ENCODE peak calls at places on chromosome 5, in seven cellular contexts. One of them, this sample, is unnamed.

GRCh38 chr5:115170128-115170923 is 618 bp upstream of the TRIM36 start:
- DNase-seq in IMR-90: peak; percentile 1
- DNase-seq in adrenal gland: no peak
- DNase-seq in uterus: no peak
- DNase-seq in HCT116: no peak
- DNase-seq in A549: peak; percentile 28
- DNase-seq in transverse colon: no peak
- DNase-seq in this sample: no peak

GRCh38 chr5:119840175-119840574 is 210.8 kb downstream of the FAM170A start:
- DNase-seq in IMR-90: no peak
- DNase-seq in adrenal gland: no peak
- DNase-seq in uterus: no peak
- DNase-seq in HCT116: no peak
- DNase-seq in A549: no peak
- DNase-seq in transverse colon: no peak
- DNase-seq in this sample: no peak

GRCh38 chr5:79563247-79563590 is 49.0 kb upstream of the TENT2 start:
- DNase-seq in IMR-90: no peak
- DNase-seq in adrenal gland: no peak
- DNase-seq in uterus: no peak
- DNase-seq in HCT116: no peak
- DNase-seq in A549: no peak
- DNase-seq in transverse colon: no peak
- DNase-seq in this sample: no peak

GRCh38 chr5:173474881-173475287 is 141.6 kb downstream of the BOD1 start:
- DNase-seq in IMR-90: peak; percentile 94
- DNase-seq in adrenal gland: no peak
- DNase-seq in uterus: no peak
- DNase-seq in HCT116: no peak
- DNase-seq in A549: no peak
- DNase-seq in transverse colon: no peak
- DNase-seq in this sample: no peak

GRCh38 chr5:42798284-42799240 is 13.1 kb downstream of the SELENOP start:
- DNase-seq in IMR-90: no peak
- DNase-seq in adrenal gland: no peak
- DNase-seq in uterus: no peak
- DNase-seq in HCT116: no peak
- DNase-seq in A549: no peak
- DNase-seq in transverse colon: no peak
- DNase-seq in this sample: no peak

GRCh38 chr5:154648706-154649105 is 106.5 kb upstream of the LARP1 start:
- DNase-seq in IMR-90: peak; percentile 34
- DNase-seq in adrenal gland: peak; percentile 81
- DNase-seq in uterus: no peak
- DNase-seq in HCT116: no peak
- DNase-seq in A549: no peak
- DNase-seq in transverse colon: no peak
- DNase-seq in this sample: no peak

GRCh38 chr5:969421-969839 is 39.2 kb upstream of the NKD2 start:
- DNase-seq in IMR-90: peak; percentile 5
- DNase-seq in adrenal gland: peak; percentile 47
- DNase-seq in uterus: no peak
- DNase-seq in HCT116: no peak
- DNase-seq in A549: no peak
- DNase-seq in transverse colon: no peak
- DNase-seq in this sample: no peak

GRCh38 chr5:80837679-80838078 is 122.5 kb upstream of the RASGRF2 start:
- DNase-seq in IMR-90: no peak
- DNase-seq in adrenal gland: no peak
- DNase-seq in uterus: no peak
- DNase-seq in HCT116: no peak
- DNase-seq in A549: no peak
- DNase-seq in transverse colon: no peak
- DNase-seq in this sample: no peak

GRCh38 chr5:74199005-74199404 is 441.5 kb downstream of the ENC1 start:
- DNase-seq in IMR-90: peak; percentile 64
- DNase-seq in adrenal gland: no peak
- DNase-seq in uterus: no peak
- DNase-seq in HCT116: no peak
- DNase-seq in A549: no peak
- DNase-seq in transverse colon: no peak
- DNase-seq in this sample: no peak

GRCh38 chr5:161412792-161413191 is 133.7 kb downstream of the GABRB2 start:
- DNase-seq in IMR-90: no peak
- DNase-seq in adrenal gland: no peak
- DNase-seq in uterus: no peak
- DNase-seq in HCT116: no peak
- DNase-seq in A549: no peak
- DNase-seq in transverse colon: no peak
- DNase-seq in this sample: no peak

GRCh38 chr5:11383506-11384095 is 520.6 kb downstream of the CTNND2 start:
- DNase-seq in IMR-90: no peak
- DNase-seq in adrenal gland: no peak
- DNase-seq in uterus: no peak
- DNase-seq in HCT116: no peak
- DNase-seq in A549: no peak
- DNase-seq in transverse colon: no peak
- DNase-seq in this sample: no peak

GRCh38 chr5:109409844-109410388 is at the start of gene PJA2:
- DNase-seq in IMR-90: peak; percentile 100
- DNase-seq in adrenal gland: peak; percentile 100
- DNase-seq in uterus: peak; percentile 99
- DNase-seq in HCT116: peak; percentile 99
- DNase-seq in A549: peak; percentile 98
- DNase-seq in transverse colon: peak; percentile 98
- DNase-seq in this sample: peak; percentile 99
- TF ChIP-seq POLR2A in IMR-90: no peak
- TF ChIP-seq POLR2A in adrenal gland: peak; percentile 92
- TF ChIP-seq POLR2A in uterus: peak; percentile 89
- TF ChIP-seq POLR2A in HCT116: peak; percentile 68
- TF ChIP-seq POLR2A in A549: peak; percentile 26
- TF ChIP-seq POLR2A in transverse colon: peak; percentile 89
- TF ChIP-seq POLR2A in this sample: peak; percentile 81

GRCh38 chr5:150496534-150496933 is 11.4 kb upstream of the NDST1 start:
- DNase-seq in IMR-90: no peak
- DNase-seq in adrenal gland: no peak
- DNase-seq in uterus: no peak
- DNase-seq in HCT116: no peak
- DNase-seq in A549: no peak
- DNase-seq in transverse colon: no peak
- DNase-seq in this sample: no peak
- H3K4me1 ChIP-seq in IMR-90: peaks cover 55% of the 10 kb centered on the region
- H3K4me1 ChIP-seq in adrenal gland: peaks cover 41% of the 10 kb centered on the region
- H3K4me1 ChIP-seq in uterus: no peaks in the 10 kb centered on the region
- H3K4me1 ChIP-seq in HCT116: peaks cover 31% of the 10 kb centered on the region
- H3K4me1 ChIP-seq in A549: peaks cover 79% of the 10 kb centered on the region
- H3K4me1 ChIP-seq in transverse colon: peaks cover 25% of the 10 kb centered on the region
- H3K4me1 ChIP-seq in this sample: peaks cover 21% of the 10 kb centered on the region

DNA sequence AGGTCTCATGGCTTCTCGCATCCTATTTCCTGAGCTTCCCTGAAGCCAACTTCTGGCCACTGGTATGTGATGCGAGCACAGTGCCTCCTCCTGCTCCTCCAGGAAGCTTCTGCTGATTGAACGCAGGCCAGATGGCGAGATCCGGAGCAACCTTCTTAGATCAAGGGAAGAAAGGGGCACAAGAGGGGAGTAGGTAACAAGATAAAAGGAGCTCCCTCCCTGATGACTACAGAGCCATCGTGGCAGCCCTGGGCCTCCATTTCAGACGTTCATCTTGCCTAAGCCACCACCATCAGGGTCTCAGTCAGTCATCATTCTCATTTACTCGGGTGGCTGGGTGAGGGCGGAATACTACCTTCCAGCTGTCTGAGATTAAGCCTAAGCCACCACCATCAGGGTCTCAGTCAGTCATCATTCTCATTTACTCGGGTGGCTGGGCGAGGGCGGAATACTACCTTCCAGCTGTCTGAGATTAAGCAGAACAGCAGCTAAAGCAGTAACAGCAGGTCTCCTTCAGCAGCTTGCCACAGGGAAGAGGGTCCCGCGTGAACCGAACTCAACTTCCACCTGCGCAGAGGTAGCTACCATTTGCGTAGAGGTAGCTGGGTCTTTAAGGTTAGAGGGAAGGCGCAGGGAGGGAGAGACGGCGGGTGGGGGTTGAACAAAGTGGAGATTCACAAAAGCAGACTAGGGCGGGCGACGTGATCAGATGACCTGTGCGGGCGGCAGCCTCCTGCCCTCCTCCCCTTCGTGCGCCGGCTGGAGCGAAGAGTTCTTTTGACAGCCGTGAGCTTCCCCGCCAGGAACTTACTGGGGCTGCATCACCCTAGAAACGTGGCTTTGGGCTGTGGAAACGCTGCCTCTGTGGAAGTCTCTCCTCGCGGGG is 27.9 kb upstream of the MGAT1 start:
- DNase-seq in IMR-90: peak; percentile 39
- DNase-seq in adrenal gland: peak; percentile 88
- DNase-seq in uterus: peak; percentile 68
- DNase-seq in HCT116: no peak
- DNase-seq in A549: peak; percentile 56
- DNase-seq in transverse colon: peak; percentile 85
- DNase-seq in this sample: peak; percentile 50
- TF ChIP-seq POLR2A in IMR-90: no peak
- TF ChIP-seq POLR2A in adrenal gland: peak; percentile 41
- TF ChIP-seq POLR2A in uterus: no peak
- TF ChIP-seq POLR2A in HCT116: no peak
- TF ChIP-seq POLR2A in A549: no peak
- TF ChIP-seq POLR2A in transverse colon: peak; percentile 77
- TF ChIP-seq POLR2A in this sample: no peak

GRCh38 chr5:16924201-16924600 is 11.9 kb downstream of the MYO10 start:
- DNase-seq in IMR-90: no peak
- DNase-seq in adrenal gland: no peak
- DNase-seq in uterus: no peak
- DNase-seq in HCT116: no peak
- DNase-seq in A549: no peak
- DNase-seq in transverse colon: no peak
- DNase-seq in this sample: no peak

GRCh38 chr5:16921246-16921645 is 14.8 kb downstream of the MYO10 start:
- DNase-seq in IMR-90: no peak
- DNase-seq in adrenal gland: no peak
- DNase-seq in uterus: no peak
- DNase-seq in HCT116: no peak
- DNase-seq in A549: no peak
- DNase-seq in transverse colon: no peak
- DNase-seq in this sample: no peak

GRCh38 chr5:16918891-16919671 is 17.0 kb downstream of the MYO10 start:
- DNase-seq in IMR-90: no peak
- DNase-seq in adrenal gland: no peak
- DNase-seq in uterus: no peak
- DNase-seq in HCT116: no peak
- DNase-seq in A549: no peak
- DNase-seq in transverse colon: no peak
- DNase-seq in this sample: no peak

GRCh38 chr5:16920109-16920816 is 15.8 kb downstream of the MYO10 start:
- DNase-seq in IMR-90: no peak
- DNase-seq in adrenal gland: no peak
- DNase-seq in uterus: no peak
- DNase-seq in HCT116: no peak
- DNase-seq in A549: no peak
- DNase-seq in transverse colon: no peak
- DNase-seq in this sample: no peak

DNA sequence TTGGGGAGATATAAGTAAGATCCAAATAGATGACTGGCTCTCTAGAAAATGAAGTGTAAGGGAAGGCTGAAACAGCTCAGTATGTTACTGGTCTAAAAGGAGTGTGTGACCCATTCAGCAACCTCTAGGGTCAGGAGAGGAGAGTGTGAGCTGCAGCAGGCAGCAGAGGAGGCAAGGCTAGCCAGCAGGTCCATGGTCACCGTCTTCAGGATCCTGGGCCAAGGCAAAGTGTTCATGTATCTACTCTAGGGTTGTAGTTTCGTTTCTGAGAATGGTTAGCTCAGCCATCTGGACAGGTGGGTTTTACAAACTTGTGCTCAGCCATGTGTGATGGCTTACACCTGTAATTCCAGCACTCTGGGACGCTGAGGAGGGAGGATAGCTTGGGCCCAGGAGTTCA is 13.7 kb downstream of the MYO10 start:
- DNase-seq in IMR-90: no peak
- DNase-seq in adrenal gland: no peak
- DNase-seq in uterus: no peak
- DNase-seq in HCT116: no peak
- DNase-seq in A549: no peak
- DNase-seq in transverse colon: no peak
- DNase-seq in this sample: no peak
- H3K4me1 ChIP-seq in IMR-90: peaks cover 8% of the 10 kb centered on the region
- H3K4me1 ChIP-seq in adrenal gland: no peaks in the 10 kb centered on the region
- H3K4me1 ChIP-seq in uterus: no peaks in the 10 kb centered on the region
- H3K4me1 ChIP-seq in HCT116: peaks cover 27% of the 10 kb centered on the region
- H3K4me1 ChIP-seq in A549: peaks cover 74% of the 10 kb centered on the region
- H3K4me1 ChIP-seq in transverse colon: no peaks in the 10 kb centered on the region
- H3K4me1 ChIP-seq in this sample: no peaks in the 10 kb centered on the region

GRCh38 chr5:132488590-132488989 is 2.0 kb downstream of the IRF1 start:
- DNase-seq in IMR-90: no peak
- DNase-seq in adrenal gland: no peak
- DNase-seq in uterus: no peak
- DNase-seq in HCT116: no peak
- DNase-seq in A549: no peak
- DNase-seq in transverse colon: no peak
- DNase-seq in this sample: no peak

GRCh38 chr5:132485641-132486317 is 4.8 kb downstream of the IRF1 start:
- DNase-seq in IMR-90: no peak
- DNase-seq in adrenal gland: peak; percentile 50
- DNase-seq in uterus: peak; percentile 13
- DNase-seq in HCT116: no peak
- DNase-seq in A549: no peak
- DNase-seq in transverse colon: peak; percentile 26
- DNase-seq in this sample: no peak

GRCh38 chr5:132486318-132487094 is 4.1 kb downstream of the IRF1 start:
- DNase-seq in IMR-90: no peak
- DNase-seq in adrenal gland: peak; percentile 50
- DNase-seq in uterus: peak; percentile 11
- DNase-seq in HCT116: no peak
- DNase-seq in A549: no peak
- DNase-seq in transverse colon: peak; percentile 7
- DNase-seq in this sample: no peak

GRCh38 chr5:132487841-132488555 is 2.6 kb downstream of the IRF1 start:
- DNase-seq in IMR-90: no peak
- DNase-seq in adrenal gland: peak; percentile 52
- DNase-seq in uterus: peak; percentile 10
- DNase-seq in HCT116: no peak
- DNase-seq in A549: no peak
- DNase-seq in transverse colon: peak; percentile 15
- DNase-seq in this sample: no peak

DNA sequence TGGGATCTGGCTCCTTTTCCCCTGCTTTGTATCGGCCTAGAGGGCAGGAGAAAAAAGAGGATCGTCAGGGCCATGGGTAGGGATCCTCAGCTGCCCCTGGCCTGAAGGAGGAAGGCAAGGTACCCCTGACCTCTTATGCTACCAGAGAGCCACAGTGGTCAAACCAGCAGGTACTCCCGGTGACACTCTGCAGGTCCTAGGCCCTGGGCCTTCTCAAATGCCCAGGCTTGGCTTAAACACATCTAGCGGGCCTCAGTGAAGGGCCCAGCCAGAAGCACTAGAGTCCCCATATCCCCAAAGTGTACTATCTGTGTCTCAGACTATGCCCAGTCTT is 3.5 kb downstream of the IRF1 start:
- DNase-seq in IMR-90: no peak
- DNase-seq in adrenal gland: no peak
- DNase-seq in uterus: peak; percentile 7
- DNase-seq in HCT116: no peak
- DNase-seq in A549: no peak
- DNase-seq in transverse colon: peak; percentile 6
- DNase-seq in this sample: no peak
- TF ChIP-seq POLR2A in IMR-90: no peak
- TF ChIP-seq POLR2A in adrenal gland: no peak
- TF ChIP-seq POLR2A in uterus: no peak
- TF ChIP-seq POLR2A in HCT116: no peak
- TF ChIP-seq POLR2A in A549: no peak
- TF ChIP-seq POLR2A in transverse colon: no peak
- TF ChIP-seq POLR2A in this sample: no peak

GRCh38 chr5:140216468-140217074 is 41.6 kb downstream of the CYSTM1 start:
- DNase-seq in IMR-90: no peak
- DNase-seq in adrenal gland: no peak
- DNase-seq in uterus: no peak
- DNase-seq in HCT116: no peak
- DNase-seq in A549: no peak
- DNase-seq in transverse colon: no peak
- DNase-seq in this sample: no peak
- H3K4me1 ChIP-seq in IMR-90: peaks cover 9% of the 10 kb centered on the region
- H3K4me1 ChIP-seq in adrenal gland: peaks cover 47% of the 10 kb centered on the region
- H3K4me1 ChIP-seq in uterus: peaks cover 4% of the 10 kb centered on the region
- H3K4me1 ChIP-seq in HCT116: peaks cover 58% of the 10 kb centered on the region
- H3K4me1 ChIP-seq in A549: peaks cover 38% of the 10 kb centered on the region
- H3K4me1 ChIP-seq in transverse colon: peaks cover 18% of the 10 kb centered on the region
- H3K4me1 ChIP-seq in this sample: no peaks in the 10 kb centered on the region

This sample was measured in prostate gland.